ENCODE peak calls at places on chromosomes 11 and 22, in five cellular contexts. O is K562, K is HepG2, N is SK-N-SH, Y is GM12878. Q is an unnamed sample.
A peak's percentile ranks its signal among the peaks of the same experiment; 100 is the strongest.

GRCh38 chr22:32862936-32863661 is 61.6 kb downstream of the TIMP3 start:
- DNase-seq in O (no peak), K (no peak), N (no peak), Y (no peak), Q (no peak)

GRCh38 chr11:19723572-19724342 is 11.1 kb downstream of the NAV2 start:
- DNase-seq in O (no peak), K (peak; percentile 12), N (peak; percentile 85), Y (no peak), Q (peak; percentile 55)

GRCh38 chr22:43001271-43002197 is 13.4 kb downstream of the PACSIN2 start:
- DNase-seq in O (no peak), K (peak; percentile 54), N (no peak), Y (no peak), Q (no peak)

GRCh38 chr11:68714047-68714856 is 29.9 kb downstream of the GAL start:
- DNase-seq in O (no peak), K (no peak), N (no peak), Y (no peak), Q (no peak)

GRCh38 chr11:75950141-75950540 is 135.1 kb downstream of the UVRAG start:
- DNase-seq in O (no peak), K (no peak), N (no peak), Y (no peak), Q (no peak)

GRCh38 chr11:75152651-75153553 is 2.0 kb downstream of the SLCO2B1 start:
- DNase-seq in O (no peak), K (no peak), N (no peak), Y (no peak), Q (no peak)

GRCh38 chr11:71179877-71180276 is 72.5 kb downstream of the SHANK2 start:
- DNase-seq in O (no peak), K (peak; percentile 59), N (no peak), Y (no peak), Q (no peak)

GRCh38 chr11:86745571-86745970 is 54.8 kb upstream of the PRSS23 start:
- DNase-seq in O (no peak), K (no peak), N (no peak), Y (no peak), Q (peak; percentile 36)

GRCh38 chr11:102831709-102832492 is 11.5 kb downstream of the MMP3 start:
- DNase-seq in O (no peak), K (peak; percentile 5), N (no peak), Y (no peak), Q (no peak)

GRCh38 chr11:2393941-2394817 is 6.4 kb upstream of the TSSC4 start:
- DNase-seq in O (no peak), K (no peak), N (no peak), Y (no peak), Q (no peak)

GRCh38 chr11:96091476-96091875 is 167.6 kb upstream of the MTMR2 start:
- DNase-seq in O (no peak), K (peak; percentile 18), N (no peak), Y (no peak), Q (peak; percentile 27)

GRCh38 chr11:1906146-1906545 is 13.4 kb upstream of the TNNT3 start:
- DNase-seq in O (no peak), K (no peak), N (no peak), Y (no peak), Q (no peak)

GRCh38 chr11:69615545-69616278 is 25.2 kb upstream of the CCND1 start:
- DNase-seq in O (no peak), K (peak; percentile 74), N (no peak), Y (no peak), Q (no peak)

GRCh38 chr11:224424-224823 is 11.7 kb downstream of the SIRT3 start:
- DNase-seq in O (no peak), K (no peak), N (no peak), Y (no peak), Q (no peak)

GRCh38 chr11:70176940-70177689 is 26.0 kb upstream of the FADD start:
- DNase-seq in O (peak; percentile 95), K (peak; percentile 13), N (peak; percentile 81), Y (no peak), Q (no peak)

GRCh38 chr11:67352546-67353316 is 615 bp downstream of the POLD4 start:
- DNase-seq in O (peak; percentile 47), K (peak; percentile 20), N (no peak), Y (no peak), Q (no peak)

GRCh38 chr22:31947296-31947695 is 3.0 kb downstream of the YWHAH start:
- DNase-seq in O (no peak), K (peak; percentile 48), N (no peak), Y (no peak), Q (no peak)

GRCh38 chr11:62508336-62509058 is 38.1 kb downstream of the AHNAK start:
- DNase-seq in O (peak; percentile 63), K (peak; percentile 88), N (peak; percentile 65), Y (no peak), Q (peak; percentile 36)

GRCh38 chr11:33753304-33753703 is 17.1 kb upstream of the CD59 start:
- DNase-seq in O (no peak), K (no peak), N (no peak), Y (peak; percentile 70), Q (peak; percentile 88)

GRCh38 chr11:15901046-15901445 is 455.3 kb downstream of the SOX6 start:
- DNase-seq in O (no peak), K (peak; percentile 16), N (no peak), Y (no peak), Q (no peak)

GRCh38 chr11:118081241-118081958 is 4.5 kb downstream of the TMPRSS4 start:
- DNase-seq in O (no peak), K (no peak), N (no peak), Y (no peak), Q (no peak)

GRCh38 chr11:96228472-96228871 is 114.5 kb downstream of the MAML2 start:
- DNase-seq in O (no peak), K (peak; percentile 68), N (no peak), Y (no peak), Q (peak; percentile 96)

GRCh38 chr11:32940865-32941264 is 48.3 kb downstream of the QSER1 start:
- DNase-seq in O (no peak), K (no peak), N (no peak), Y (peak; percentile 12), Q (no peak)

GRCh38 chr11:86511086-86511551 is 136.4 kb downstream of the CCDC81 start:
- DNase-seq in O (no peak), K (no peak), N (no peak), Y (peak; percentile 27), Q (peak; percentile 79)

GRCh38 chr22:27238935-27239510 is 562.5 kb downstream of the MN1 start:
- DNase-seq in O (peak; percentile 12), K (no peak), N (peak; percentile 87), Y (no peak), Q (peak; percentile 97)

GRCh38 chr11:46916251-46916650 is 2.1 kb downstream of the LRP4 start:
- DNase-seq in O (no peak), K (no peak), N (no peak), Y (no peak), Q (no peak)

GRCh38 chr11:46912526-46913150 is 5.7 kb downstream of the LRP4 start:
- DNase-seq in O (peak; percentile 11), K (no peak), N (peak; percentile 52), Y (no peak), Q (no peak)

GRCh38 chr11:46914910-46915309 is 3.4 kb downstream of the LRP4 start:
- DNase-seq in O (no peak), K (no peak), N (no peak), Y (no peak), Q (no peak)

GRCh38 chr11:46913484-46913883 is 4.9 kb downstream of the LRP4 start:
- DNase-seq in O (no peak), K (no peak), N (no peak), Y (no peak), Q (no peak)

GRCh38 chr11:46914363-46914762 is 4.0 kb downstream of the LRP4 start:
- DNase-seq in O (no peak), K (no peak), N (no peak), Y (no peak), Q (peak; percentile 75)
- TF ChIP-seq MXI1 in O (no peak), K (no peak), N (no peak), Y (no peak), Q (no peak)

GRCh38 chr11:58057481-58057880 is 26.7 kb downstream of the OR6Q1 start:
- DNase-seq in O (no peak), K (no peak), N (no peak), Y (no peak), Q (peak; percentile 77)

GRCh38 chr11:58055806-58056401 is 25.2 kb downstream of the OR6Q1 start:
- DNase-seq in O (no peak), K (peak; percentile 55), N (no peak), Y (no peak), Q (no peak)

GRCh38 chr11:58059011-58059358 is 28.2 kb downstream of the OR6Q1 start:
- DNase-seq in O (no peak), K (peak; percentile 82), N (no peak), Y (no peak), Q (peak; percentile 92)

GRCh38 chr11:58060535-58060934 is 29.8 kb downstream of the OR6Q1 start:
- DNase-seq in O (no peak), K (no peak), N (no peak), Y (no peak), Q (no peak)

DNA sequence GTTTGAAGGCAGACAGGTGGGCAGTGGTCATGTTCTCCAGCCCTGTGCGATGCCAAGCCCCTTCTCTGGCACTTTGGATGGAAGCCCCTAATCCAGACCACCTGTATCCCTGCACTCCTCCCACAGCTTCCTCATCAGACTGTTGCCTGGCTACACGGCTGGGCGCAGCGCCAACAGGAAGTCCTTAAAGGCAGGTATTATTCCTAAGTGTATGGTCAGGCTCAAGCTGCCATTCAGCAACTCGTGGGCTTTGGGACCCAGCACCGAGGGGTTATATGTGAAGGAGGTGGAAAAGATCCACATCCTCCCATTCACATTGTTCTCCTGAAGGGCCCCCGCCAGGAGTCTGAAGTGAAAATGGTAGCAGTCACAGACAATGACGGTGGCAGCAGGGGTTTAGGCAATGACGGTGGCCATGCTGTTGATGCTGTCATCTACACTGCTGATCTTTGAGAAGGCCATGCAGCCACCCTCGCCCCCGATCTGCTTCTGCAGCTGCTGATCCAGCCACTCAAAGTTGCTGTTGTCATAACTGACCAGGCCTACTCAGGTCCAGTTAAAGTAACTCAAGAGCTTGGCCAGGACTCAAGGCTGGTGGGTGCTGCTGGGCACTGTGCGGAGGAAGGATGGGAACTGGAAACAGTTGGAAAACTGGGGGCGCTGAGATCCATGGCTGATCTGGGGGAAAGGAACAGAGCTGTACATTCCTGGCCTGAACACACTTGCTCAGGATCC is 27.7 kb downstream of the OR6Q1 start:
- DNase-seq in O (no peak), K (no peak), N (no peak), Y (no peak), Q (no peak)
- TF ChIP-seq MXI1 in O (no peak), K (no peak), N (no peak), Y (no peak), Q (no peak)

GRCh38 chr22:30043181-30043580 is 37.1 kb upstream of the HORMAD2 start:
- DNase-seq in O (no peak), K (no peak), N (no peak), Y (no peak), Q (no peak)

GRCh38 chr22:30046716-30047363 is 33.4 kb upstream of the HORMAD2 start:
- DNase-seq in O (no peak), K (no peak), N (no peak), Y (no peak), Q (no peak)

GRCh38 chr22:30045001-30045887 is 35.0 kb upstream of the HORMAD2 start:
- DNase-seq in O (no peak), K (no peak), N (no peak), Y (no peak), Q (no peak)

GRCh38 chr22:30045901-30046715 is 34.2 kb upstream of the HORMAD2 start:
- DNase-seq in O (no peak), K (no peak), N (no peak), Y (no peak), Q (no peak)

GRCh38 chr22:30044369-30044768 is 35.9 kb upstream of the HORMAD2 start:
- DNase-seq in O (no peak), K (peak; percentile 34), N (peak; percentile 45), Y (no peak), Q (peak; percentile 93)
- TF ChIP-seq MXI1 in O (no peak), K (no peak), N (no peak), Y (no peak), Q (no peak)

GRCh38 chr11:121249039-121249663 is 43.4 kb upstream of the SC5D start:
- DNase-seq in O (peak; percentile 28), K (peak; percentile 23), N (peak; percentile 64), Y (no peak), Q (peak; percentile 48)
- TF ChIP-seq MXI1 in O (no peak), K (no peak), N (no peak), Y (no peak), Q (no peak)

Q was measured in IMR-90.